ENCODE peak calls at places on chromosomes 6 and 20, in five cellular contexts. H, K, Q, W and M are unnamed samples.

GRCh38 chr20:32917191-32917950 is 58.6 kb downstream of the EFCAB8 start:
- DNase-seq in H (no peak), Q (no peak), K (no peak), W (no peak), M (no peak)

GRCh38 chr6:57275384-57275783 is 42.0 kb upstream of the PRIM2 start:
- DNase-seq in K (no peak), Q (no peak), W (no peak), H (no peak), M (no peak)

GRCh38 chr6:5175195-5175594 is 85.6 kb downstream of the LYRM4 start:
- DNase-seq in W (peak; percentile 34), H (no peak), K (no peak), Q (no peak), M (peak; percentile 90)

GRCh38 chr6:74534485-74535211 is 671.2 kb downstream of the COL12A1 start:
- DNase-seq in Q (peak; percentile 99), H (peak; percentile 59), K (no peak), W (no peak), M (no peak)

GRCh38 chr20:58568441-58568931 is 53.3 kb upstream of the APCDD1L start:
- DNase-seq in W (no peak), Q (no peak), K (no peak), H (no peak), M (no peak)

GRCh38 chr20:58038123-58038654 is 190.3 kb downstream of the ANKRD60 start:
- DNase-seq in W (no peak), K (no peak), Q (no peak), H (no peak), M (no peak)

GRCh38 chr6:152420696-152421095 is 216.5 kb downstream of the SYNE1 start:
- DNase-seq in H (no peak), Q (no peak), W (no peak), K (no peak), M (no peak)

GRCh38 chr20:25541676-25542075 is 43.7 kb downstream of the NINL start:
- DNase-seq in W (no peak), H (no peak), K (no peak), Q (no peak), M (no peak)

GRCh38 chr20:32474967-32475819 is 109.9 kb downstream of the NOL4L start:
- DNase-seq in W (peak; percentile 98), K (no peak), H (peak; percentile 94), Q (peak; percentile 86), M (peak; percentile 82)

GRCh38 chr6:16712931-16713484 is 48.3 kb downstream of the ATXN1 start:
- DNase-seq in H (no peak), W (peak; percentile 13), Q (no peak), K (no peak), M (peak; percentile 21)

GRCh38 chr6:119865466-119866350 is 516.1 kb upstream of the MAN1A1 start:
- DNase-seq in Q (no peak), W (no peak), H (no peak), K (no peak), M (no peak)

GRCh38 chr20:53797085-53797484 is 203.4 kb upstream of the ZNF217 start:
- DNase-seq in Q (no peak), K (no peak), H (no peak), W (no peak), M (no peak)

GRCh38 chr6:113595921-113596376 is 261.2 kb upstream of the MARCKS start:
- DNase-seq in W (no peak), H (no peak), K (no peak), Q (no peak), M (no peak)

GRCh38 chr6:107803957-107804356 is 20.2 kb downstream of the SCML4 start:
- DNase-seq in W (no peak), K (no peak), Q (no peak), H (no peak), M (no peak)

GRCh38 chr20:47782091-47782490 is 3.2 kb downstream of the SULF2 start:
- DNase-seq in H (no peak), W (no peak), Q (no peak), K (no peak), M (no peak)

GRCh38 chr6:166361080-166361429 is 18.7 kb upstream of the SFT2D1 start:
- DNase-seq in H (no peak), K (no peak), W (no peak), Q (peak; percentile 99), M (no peak)

GRCh38 chr6:24125980-24126379 is at the start of gene NRSN1:
- DNase-seq in K (no peak), W (peak; percentile 59), Q (peak; percentile 33), H (no peak), M (peak; percentile 89)

GRCh38 chr6:127844529-127844928 is 56.3 kb downstream of the THEMIS start:
- DNase-seq in W (no peak), Q (no peak), K (no peak), H (no peak), M (no peak)

DNA sequence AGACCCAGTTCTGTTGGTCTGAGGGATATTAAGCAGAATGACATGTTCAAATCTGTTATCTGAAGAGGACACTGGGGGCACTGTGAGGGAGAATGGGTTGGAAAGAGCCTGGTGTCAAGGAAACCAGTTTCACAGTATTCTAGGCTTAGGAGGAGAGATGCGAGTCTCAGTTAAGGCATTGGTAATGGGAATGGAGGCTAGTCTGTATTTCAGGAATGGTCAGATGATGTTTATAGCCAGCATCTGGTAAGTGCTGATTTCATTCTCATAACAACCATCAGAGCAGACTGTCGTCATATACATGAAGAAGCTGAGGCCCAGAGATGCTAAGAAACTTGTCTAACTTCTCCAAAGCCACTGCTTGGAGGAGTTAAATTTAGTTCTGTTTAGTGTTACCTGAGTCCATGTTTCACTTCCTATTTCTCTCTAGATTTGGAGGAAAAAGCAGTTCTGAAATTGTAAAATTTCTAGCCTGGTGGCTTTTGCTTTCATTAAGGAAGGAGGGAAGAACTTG is 242.0 kb downstream of the ARID1B start:
- DNase-seq in H (no peak), W (peak; percentile 46), Q (peak; percentile 14), K (no peak), M (peak; percentile 56)
- TF ChIP-seq JUNB in H (no peak), W (no peak), Q (no peak), K (no peak), M (no peak)

DNA sequence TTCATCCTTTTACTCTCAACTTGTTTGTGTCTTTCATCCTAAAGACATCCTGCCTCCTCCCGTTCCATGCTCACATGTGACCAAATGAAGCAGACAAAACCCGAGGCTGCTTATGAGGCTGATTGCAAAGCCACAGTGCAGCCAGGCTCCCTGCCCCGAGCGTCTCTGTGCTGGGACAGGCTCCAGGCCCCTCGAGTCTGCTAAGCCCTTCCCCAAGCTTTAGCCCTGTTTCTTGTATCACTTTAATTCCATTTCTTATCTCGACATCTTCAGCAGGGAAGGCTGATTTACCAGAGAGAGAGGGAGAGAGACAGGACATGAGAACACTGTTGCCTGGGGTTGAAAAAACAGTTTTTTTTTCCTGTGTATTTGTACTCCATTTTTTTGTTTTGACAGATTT is 386.5 kb downstream of the SMOC2 start:
- DNase-seq in H (no peak), K (no peak), Q (no peak), W (no peak), M (no peak)
- H3K4me2 ChIP-seq in H (no peak overlapping the region), K (no peak overlapping the region), Q (no peak overlapping the region), W (no peak overlapping the region), M (no peak overlapping the region)

GRCh38 chr6:42337985-42338572 is 113.6 kb downstream of the TRERF1 start:
- DNase-seq in K (no peak), Q (no peak), H (no peak), W (no peak), M (no peak)

GRCh38 chr6:42339991-42340401 is 111.7 kb downstream of the TRERF1 start:
- DNase-seq in W (no peak), H (no peak), Q (no peak), K (peak; percentile 57), M (no peak)

GRCh38 chr6:42336431-42336830 is 115.3 kb downstream of the TRERF1 start:
- DNase-seq in W (no peak), Q (no peak), H (no peak), K (no peak), M (no peak)

GRCh38 chr6:42340516-42340915 is 111.2 kb downstream of the TRERF1 start:
- DNase-seq in W (no peak), H (no peak), Q (no peak), K (no peak), M (no peak)

GRCh38 chr6:42338573-42339218 is 113.0 kb downstream of the TRERF1 start:
- DNase-seq in Q (no peak), K (no peak), H (peak; percentile 75), W (no peak), M (no peak)
- TF ChIP-seq JUNB in Q (no peak), K (no peak), H (peak; percentile 63), W (no peak), M (no peak)

GRCh38 chr20:4613718-4614620 is 107.7 kb upstream of the PRND start:
- DNase-seq in W (peak; percentile 51), Q (peak; percentile 66), H (peak; percentile 60), K (peak; percentile 38), M (peak; percentile 80)

GRCh38 chr20:4613184-4613583 is 108.5 kb upstream of the PRND start:
- DNase-seq in H (no peak), W (no peak), Q (no peak), K (no peak), M (no peak)

GRCh38 chr20:4608861-4609260 is 112.8 kb upstream of the PRND start:
- DNase-seq in Q (no peak), W (no peak), H (no peak), K (no peak), M (no peak)

GRCh38 chr20:4609511-4609910 is 112.2 kb upstream of the PRND start:
- DNase-seq in W (no peak), H (no peak), K (no peak), Q (no peak), M (no peak)

DNA sequence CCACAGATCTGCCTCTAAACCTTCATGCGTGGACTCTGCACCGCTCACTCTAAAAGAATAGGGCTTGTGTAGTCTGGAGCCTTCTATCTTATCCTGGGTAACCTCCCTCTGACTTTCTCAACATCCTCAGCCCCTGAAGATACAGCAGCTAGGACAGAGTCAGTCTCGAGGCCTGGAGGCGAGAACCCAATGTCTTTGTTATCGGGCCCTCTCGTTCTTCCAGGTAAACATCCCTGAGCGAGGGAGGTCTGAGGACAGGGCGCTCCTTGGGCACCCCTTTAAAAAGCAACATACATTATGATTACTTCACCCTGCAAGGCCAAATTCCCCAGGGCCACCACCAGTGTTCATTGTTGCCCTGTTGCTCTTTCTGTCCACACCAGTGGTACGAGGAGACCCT is 110.8 kb upstream of the PRND start:
- DNase-seq in H (no peak), Q (no peak), W (no peak), K (no peak), M (no peak)
- H3K4me2 ChIP-seq in H (no peak overlapping the region), Q (no peak overlapping the region), W (no peak overlapping the region), K (no peak overlapping the region), M (no peak overlapping the region)